ENCODE peak calls at places on chromosomes 6 and 20, in nine cellular contexts. T is PC-9; Q is activated CD8-positive, alpha-beta T cell treated with anti-CD3 and anti-CD28 coated beads for 36 hours; K is OCI-LY7; Z is nephron progenitor cell; S is mammary epithelial cell; D is astrocyte; C is dorsolateral prefrontal cortex; A is endothelial cell. W is an unnamed sample.

GRCh38 chr20:11891827-11892521 is 25.7 kb upstream of the BTBD3 start:
- DNase-seq in D (peak; percentile 55), C (no peak), S (peak; percentile 83), Z (peak; percentile 77), K (no peak), T (peak; percentile 64), Q (peak; percentile 65), A (peak; percentile 74), W (peak; percentile 66)

GRCh38 chr6:22367331-22367730 is 70.5 kb upstream of the PRL start:
- DNase-seq in Z (no peak), Q (no peak), T (no peak), K (no peak), S (no peak), A (no peak), C (no peak), D (peak; percentile 56), W (peak; percentile 9)

GRCh38 chr20:856361-856775 is 22.9 kb downstream of the FAM110A start:
- DNase-seq in Q (peak; percentile 81), Z (no peak), D (peak; percentile 77), S (peak; percentile 100), A (no peak), C (no peak), T (peak; percentile 99), K (no peak), W (peak; percentile 70)

GRCh38 chr6:151240861-151241642 is 1.3 kb downstream of the AKAP12 start:
- DNase-seq in K (no peak), T (peak; percentile 31), S (peak; percentile 66), D (peak; percentile 85), Z (peak; percentile 65), C (peak; percentile 71), A (peak; percentile 55), Q (peak; percentile 9), W (peak; percentile 85)

GRCh38 chr6:75524322-75524972 is 30.8 kb upstream of the FILIP1 start:
- DNase-seq in C (no peak), S (no peak), D (peak; percentile 96), K (no peak), Z (no peak), A (no peak), Q (no peak), T (peak; percentile 68), W (peak; percentile 79)

GRCh38 chr6:139323511-139324445 is 32.0 kb upstream of the TXLNB start:
- DNase-seq in T (peak; percentile 9), Q (peak; percentile 91), D (peak; percentile 73), Z (peak; percentile 41), K (peak; percentile 90), S (peak; percentile 22), A (peak; percentile 67), C (no peak), W (no peak)

GRCh38 chr20:38700146-38700545 is 24.1 kb upstream of the SLC32A1 start:
- DNase-seq in K (no peak), Z (no peak), T (no peak), D (no peak), A (no peak), Q (no peak), S (no peak), C (no peak), W (no peak)

GRCh38 chr20:51695574-51696303 is 72.5 kb downstream of the ATP9A start:
- DNase-seq in S (peak; percentile 58), A (no peak), Z (no peak), C (no peak), Q (peak; percentile 53), K (no peak), D (peak; percentile 81), T (peak; percentile 29), W (peak; percentile 66)

GRCh38 chr6:86142326-86142725 is 499.6 kb upstream of the SYNCRIP start:
- DNase-seq in C (no peak), Z (no peak), S (no peak), Q (no peak), T (no peak), A (no peak), D (no peak), K (no peak), W (no peak)

GRCh38 chr20:57148266-57148665 is 118.2 kb downstream of the BMP7 start:
- DNase-seq in Q (no peak), Z (peak; percentile 9), S (no peak), A (no peak), D (no peak), T (no peak), K (no peak), C (no peak), W (no peak)

DNA sequence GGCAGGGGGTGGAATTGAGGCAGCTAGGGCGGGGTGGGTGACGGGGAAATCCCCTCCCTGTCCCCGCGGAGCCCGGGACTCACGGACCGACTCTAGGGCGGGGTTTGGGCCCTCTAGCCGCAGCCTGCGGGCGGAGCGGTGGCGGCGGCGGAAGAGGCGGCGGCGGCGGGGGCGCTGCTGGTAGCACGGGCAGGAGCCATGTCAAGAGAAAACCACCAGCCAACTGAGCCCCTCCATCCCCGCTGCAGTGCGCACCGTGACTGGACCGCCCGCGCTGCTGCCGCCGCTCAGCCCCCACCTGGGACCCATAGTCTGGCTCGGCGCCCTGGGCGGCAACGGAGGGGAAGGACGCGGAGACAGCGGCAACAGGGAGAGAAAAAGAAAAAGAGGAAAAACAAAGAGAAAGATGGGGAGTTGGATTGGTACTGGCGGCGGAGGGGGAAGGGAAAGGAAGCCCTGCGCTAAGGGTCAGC is 1.2 kb upstream of the C6orf62 start:
- DNase-seq in Q (peak; percentile 76), S (peak; percentile 75), T (peak; percentile 32), C (peak; percentile 47), Z (peak; percentile 59), D (no peak), K (peak; percentile 77), A (peak; percentile 54), W (peak; percentile 30)
- TF ChIP-seq CTCF in Q (no peak), S (no peak), T (no peak), C (no peak), Z (no peak), D (no peak), K (no peak), A (no peak), W (no peak)

GRCh38 chr6:106163446-106163965 is 77.4 kb downstream of the PRDM1 start:
- DNase-seq in A (no peak), S (no peak), D (peak; percentile 70), T (no peak), K (peak; percentile 74), Z (no peak), C (no peak), Q (peak; percentile 83), W (peak; percentile 79)
- TF ChIP-seq CTCF in A (no peak), S (no peak), D (no peak), T (no peak), K (no peak), Z (no peak), C (no peak), Q (no peak), W (peak; percentile 44)

GRCh38 chr6:109082178-109082577 is 12.5 kb downstream of the SESN1 start:
- DNase-seq in S (peak; percentile 26), D (no peak), T (no peak), A (no peak), Q (no peak), Z (no peak), C (no peak), K (peak; percentile 64), W (peak; percentile 62)
- TF ChIP-seq CTCF in S (no peak), D (no peak), T (no peak), A (no peak), Q (peak; percentile 24), Z (no peak), C (no peak), K (peak; percentile 50), W (peak; percentile 8)

GRCh38 chr6:119333063-119333609 is 16.4 kb downstream of the MAN1A1 start:
- DNase-seq in C (no peak), A (no peak), S (no peak), T (no peak), Z (no peak), K (no peak), D (no peak), Q (no peak), W (no peak)

GRCh38 chr6:119330520-119330919 is 19.0 kb downstream of the MAN1A1 start:
- DNase-seq in S (no peak), T (no peak), Q (no peak), K (peak; percentile 28), A (no peak), C (no peak), Z (no peak), D (no peak), W (no peak)

GRCh38 chr6:119334535-119335264 is 14.9 kb downstream of the MAN1A1 start:
- DNase-seq in K (no peak), C (no peak), S (no peak), T (no peak), Z (no peak), D (no peak), Q (no peak), A (no peak), W (peak; percentile 62)

GRCh38 chr6:119331676-119332286 is 17.8 kb downstream of the MAN1A1 start:
- DNase-seq in T (no peak), Q (no peak), Z (no peak), K (no peak), S (no peak), C (no peak), A (no peak), D (no peak), W (no peak)

DNA sequence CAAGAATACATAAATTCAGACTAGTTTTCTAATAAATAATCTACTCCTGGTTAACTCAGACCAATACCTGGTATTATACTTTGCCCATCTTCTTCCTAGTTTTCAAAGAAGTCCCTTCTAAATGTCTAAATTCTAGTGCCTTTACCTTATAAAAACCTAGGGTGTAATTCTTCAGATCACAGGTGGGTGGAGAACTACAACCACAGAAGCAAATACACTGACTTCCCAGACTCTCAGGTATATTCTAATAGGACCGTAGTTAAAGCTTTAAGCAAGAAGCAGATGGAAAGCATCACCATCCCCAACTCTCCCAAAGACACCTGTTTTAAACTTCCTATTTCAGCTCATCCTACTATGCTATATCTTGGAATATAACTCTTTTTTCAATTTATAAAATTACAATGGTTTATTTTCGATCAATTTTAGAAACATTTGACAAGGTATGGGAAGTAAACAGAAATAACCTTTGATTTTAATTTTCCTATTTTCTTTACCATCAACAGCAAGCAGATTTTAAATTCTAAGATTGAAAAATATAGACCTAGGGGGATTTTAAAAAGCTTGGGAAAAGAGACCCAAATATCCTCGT is 15.8 kb downstream of the MAN1A1 start:
- DNase-seq in D (no peak), T (no peak), A (no peak), Z (no peak), K (peak; percentile 51), Q (no peak), S (peak; percentile 20), C (no peak), W (no peak)
- TF ChIP-seq CTCF in D (peak; percentile 39), T (peak; percentile 93), A (peak; percentile 53), Z (peak; percentile 46), K (peak; percentile 81), Q (peak; percentile 64), S (peak; percentile 53), C (no peak), W (peak; percentile 31)

GRCh38 chr6:118565317-118565960 is 17.3 kb downstream of the PLN start:
- DNase-seq in D (no peak), T (peak; percentile 3), Q (peak; percentile 13), C (no peak), Z (no peak), S (peak; percentile 54), K (peak; percentile 82), A (no peak), W (no peak)
- TF ChIP-seq CTCF in D (peak; percentile 38), T (peak; percentile 82), Q (peak; percentile 68), C (no peak), Z (no peak), S (peak; percentile 48), K (peak; percentile 88), A (no peak), W (peak; percentile 18)

GRCh38 chr6:157644043-157644810 is 178.8 kb upstream of the SNX9 start:
- DNase-seq in S (peak; percentile 39), C (peak; percentile 50), Z (no peak), Q (peak; percentile 59), A (no peak), K (no peak), T (no peak), D (no peak), W (peak; percentile 51)
- TF ChIP-seq CTCF in S (peak; percentile 51), C (peak; percentile 40), Z (no peak), Q (peak; percentile 29), A (no peak), K (peak; percentile 53), T (peak; percentile 42), D (no peak), W (peak; percentile 56)